ENCODE peak calls at places on chromosomes 13 and 19, in five cellular contexts. K is Calu3; N is CD8-positive, alpha-beta T cell; H is astrocyte of the cerebellum; Y is GM23338. P is an unnamed sample.

GRCh38 chr19:39916851-39917396 is 17.5 kb downstream of the FCGBP start:
- DNase-seq in Y (no peak), N (no peak), K (no peak), H (no peak), P (no peak)

GRCh38 chr19:52694921-52695320 is 39.9 kb downstream of the ZNF611 start:
- DNase-seq in H (no peak), N (no peak), K (no peak), Y (no peak), P (no peak)

GRCh38 chr13:46181799-46182490 is at the start of gene LCP1:
- DNase-seq in K (peak; percentile 40), H (no peak), Y (peak; percentile 16), N (peak; percentile 87), P (no peak)

GRCh38 chr19:8505680-8506401 is 3.4 kb upstream of the PRAM1 start:
- DNase-seq in N (peak; percentile 54), H (peak; percentile 19), K (peak; percentile 86), Y (peak; percentile 92), P (peak; percentile 94)

GRCh38 chr13:59318320-59318930 is 845.3 kb downstream of the DIAPH3 start:
- DNase-seq in H (peak; percentile 65), N (peak; percentile 27), Y (peak; percentile 94), K (peak; percentile 52), P (peak; percentile 86)

GRCh38 chr19:54389556-54389955 is 24.8 kb upstream of the LAIR1 start:
- DNase-seq in H (no peak), K (no peak), N (no peak), Y (no peak), P (no peak)

GRCh38 chr19:41753159-41753558 is 2.2 kb upstream of the CEACAM6 start:
- DNase-seq in K (peak; percentile 89), Y (peak; percentile 85), H (no peak), N (peak; percentile 71), P (peak; percentile 77)

GRCh38 chr19:4521170-4521887 is 3.0 kb upstream of the PLIN4 start:
- DNase-seq in K (no peak), Y (no peak), H (no peak), N (peak; percentile 5), P (no peak)

GRCh38 chr13:79491715-79492114 is 10.8 kb downstream of the NDFIP2 start:
- DNase-seq in H (peak; percentile 57), N (no peak), Y (no peak), K (no peak), P (no peak)

GRCh38 chr13:27374650-27375049 is 49.8 kb upstream of the GTF3A start:
- DNase-seq in K (peak; percentile 57), Y (peak; percentile 89), H (peak; percentile 47), N (peak; percentile 44), P (peak; percentile 67)

GRCh38 chr13:29067306-29067945 is 247.3 kb downstream of the MTUS2 start:
- DNase-seq in Y (no peak), H (no peak), K (no peak), N (no peak), P (no peak)

GRCh38 chr19:49413348-49413747 is 9.9 kb downstream of the PTH2 start:
- DNase-seq in K (no peak), N (no peak), Y (no peak), H (no peak), P (no peak)

GRCh38 chr19:50944795-50945194 is 8.0 kb downstream of the KLK5 start:
- DNase-seq in N (no peak), Y (no peak), H (no peak), K (no peak), P (no peak)

GRCh38 chr13:45522571-45522970 is 57.8 kb downstream of the COG3 start:
- DNase-seq in H (no peak), Y (no peak), N (no peak), K (no peak), P (no peak)

GRCh38 chr13:31797154-31797775 is 57.9 kb downstream of the RXFP2 start:
- DNase-seq in Y (peak; percentile 63), N (no peak), K (peak; percentile 3), H (peak; percentile 37), P (no peak)

GRCh38 chr19:39372047-39372802 is 18.7 kb downstream of the PAF1 start:
- DNase-seq in K (no peak), N (no peak), Y (no peak), H (peak; percentile 96), P (no peak)

GRCh38 chr13:94556646-94557045 is 39.3 kb downstream of the TGDS start:
- DNase-seq in N (no peak), K (no peak), H (no peak), Y (no peak), P (no peak)

GRCh38 chr19:50551713-50552187 is 16.5 kb downstream of the LRRC4B start:
- DNase-seq in Y (peak; percentile 70), K (no peak), N (no peak), H (no peak), P (no peak)

GRCh38 chr19:10884273-10884672 is 12.9 kb downstream of the CARM1 start:
- DNase-seq in N (no peak), H (no peak), Y (no peak), K (no peak), P (no peak)

GRCh38 chr13:109055850-109056249 is 426.4 kb downstream of the MYO16 start:
- DNase-seq in Y (no peak), K (no peak), H (no peak), N (no peak), P (no peak)

GRCh38 chr13:88526853-88527215 is 855.7 kb downstream of the SLITRK5 start:
- DNase-seq in H (no peak), Y (no peak), N (no peak), K (no peak), P (no peak)

GRCh38 chr13:41668130-41668757 is 210.9 kb downstream of the RGCC start:
- DNase-seq in N (no peak), K (peak; percentile 39), H (peak; percentile 93), Y (peak; percentile 91), P (peak; percentile 49)

GRCh38 chr13:80379245-80379644 is 38.3 kb upstream of the SPRY2 start:
- DNase-seq in K (no peak), Y (no peak), N (no peak), H (no peak), P (no peak)

GRCh38 chr13:101655435-101655834 is 203.0 kb downstream of the ITGBL1 start:
- DNase-seq in Y (no peak), H (no peak), N (no peak), K (no peak), P (no peak)

GRCh38 chr19:41821003-41821735 is 23.3 kb downstream of the LYPD4 start:
- DNase-seq in N (peak; percentile 39), K (peak; percentile 82), H (no peak), Y (peak; percentile 90), P (peak; percentile 65)

GRCh38 chr19:50039968-50040367 is 14.2 kb downstream of the ZNF473 start:
- DNase-seq in N (no peak), H (no peak), Y (no peak), K (no peak), P (no peak)

GRCh38 chr19:41595258-41595889 is 19.4 kb downstream of the CEACAM21 start:
- DNase-seq in Y (peak; percentile 82), N (peak; percentile 57), K (peak; percentile 79), H (peak; percentile 47), P (peak; percentile 70)

GRCh38 chr13:46866150-46866549 is 30.7 kb downstream of the HTR2A start:
- DNase-seq in N (no peak), K (peak; percentile 31), H (no peak), Y (peak; percentile 15), P (no peak)

GRCh38 chr13:63435668-63436275 is 2020.1 kb upstream of the PCDH20 start:
- DNase-seq in Y (no peak), H (peak; percentile 97), K (peak; percentile 0), N (no peak), P (no peak)

GRCh38 chr19:38769635-38770211 is 3.6 kb downstream of the LGALS7 start:
- DNase-seq in K (no peak), N (peak; percentile 85), H (peak; percentile 8), Y (peak; percentile 79), P (peak; percentile 87)

GRCh38 chr19:36489920-36490415 is 607 bp upstream of the ZNF566 start:
- DNase-seq in H (peak; percentile 89), Y (peak; percentile 97), K (peak; percentile 76), N (peak; percentile 74), P (no peak)

GRCh38 chr13:41137951-41138350 is 5.3 kb upstream of the KBTBD6 start:
- DNase-seq in N (no peak), H (peak; percentile 31), K (no peak), Y (no peak), P (no peak)

GRCh38 chr19:3275583-3276340 is 51.3 kb downstream of the CELF5 start:
- DNase-seq in N (peak; percentile 98), K (peak; percentile 81), Y (peak; percentile 96), H (no peak), P (peak; percentile 84)

GRCh38 chr19:14347999-14348889 is 33.0 kb upstream of the ADGRE5 start:
- DNase-seq in N (peak; percentile 60), H (no peak), K (peak; percentile 67), Y (peak; percentile 78), P (peak; percentile 76)

GRCh38 chr19:16457195-16457953 is 14.4 kb downstream of the EPS15L1 start:
- DNase-seq in H (no peak), N (no peak), Y (peak; percentile 47), K (no peak), P (no peak)

GRCh38 chr13:111877906-111878305 is 189.0 kb upstream of the SOX1 start:
- DNase-seq in Y (no peak), H (no peak), K (no peak), N (no peak), P (no peak)

GRCh38 chr19:24033308-24033961 is 53.6 kb upstream of the ZNF254 start:
- DNase-seq in K (peak; percentile 83), Y (peak; percentile 96), H (peak; percentile 82), N (peak; percentile 90), P (peak; percentile 80)
- TF ChIP-seq CTCF in K (no peak), Y (no peak), H (no peak), N (no peak), P (no peak)

DNA sequence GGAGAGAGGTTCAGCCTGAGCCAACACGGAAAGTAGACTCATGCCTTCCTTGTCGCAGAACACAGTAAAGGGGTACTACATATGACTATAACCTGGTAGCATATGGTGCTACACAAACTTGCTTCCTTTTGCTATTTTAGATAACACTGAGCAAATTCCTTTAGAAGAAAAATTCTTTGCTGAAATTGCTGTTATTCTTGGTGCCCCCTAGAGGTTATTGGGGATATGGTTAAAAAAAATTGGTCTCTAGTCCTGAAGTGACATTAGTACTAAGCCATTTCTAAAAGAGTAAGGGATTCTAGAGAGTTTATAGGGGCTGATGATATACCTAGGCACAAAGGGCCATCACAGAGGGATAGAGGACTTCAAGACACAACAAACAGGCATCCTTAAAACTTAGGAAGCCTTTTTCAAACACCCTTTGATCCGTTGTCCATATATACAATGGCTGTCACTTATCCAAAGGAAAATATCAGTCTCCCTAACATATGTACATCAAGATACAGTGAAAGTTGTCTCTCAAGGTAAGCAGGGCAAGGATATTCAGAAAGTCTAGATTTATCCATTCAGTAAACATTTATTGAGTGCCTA is 13.9 kb upstream of the HS6ST3 start:
- DNase-seq in Y (peak; percentile 57), H (no peak), K (no peak), N (no peak), P (no peak)
- TF ChIP-seq CTCF in Y (peak; percentile 78), H (peak; percentile 52), K (no peak), N (no peak), P (peak; percentile 82)

DNA sequence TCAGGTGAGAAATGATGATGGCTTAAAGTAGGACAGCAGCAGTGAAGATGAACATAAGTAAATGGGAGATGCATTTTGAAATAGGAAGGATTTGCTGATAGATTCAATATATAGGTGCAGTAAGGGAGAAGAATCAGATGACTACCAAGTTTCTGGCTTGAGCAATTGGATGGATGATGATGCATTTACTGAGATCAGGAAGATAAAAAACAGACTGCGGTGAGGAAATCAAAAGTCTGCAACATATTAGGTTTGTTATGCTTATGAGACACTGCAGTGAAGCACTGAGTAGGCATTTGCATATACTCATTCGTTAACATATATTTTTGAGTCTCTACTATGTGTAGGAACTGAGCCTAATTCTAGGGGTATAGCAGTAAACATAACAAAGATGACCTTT is 184.2 kb downstream of the LACC1 start:
- DNase-seq in Y (no peak), K (no peak), H (no peak), N (no peak), P (no peak)
- TF ChIP-seq CTCF in Y (no peak), K (no peak), H (no peak), N (no peak), P (no peak)

GRCh38 chr19:34578751-34579150 is 97.2 kb downstream of the WTIP start:
- DNase-seq in N (no peak), Y (no peak), K (no peak), H (no peak), P (no peak)
- TF ChIP-seq CTCF in N (no peak), Y (no peak), K (no peak), H (no peak), P (no peak)

P was measured in endothelial cell.